ENCODE peak calls at places on chromosome 21, in four cellular contexts. One of them, this sample, is unnamed.

GRCh38 chr21:15204887-15205286 is 140.1 kb upstream of the NRIP1 start:
- DNase-seq in IMR-90: no peak
- DNase-seq in HFF-Myc: no peak
- DNase-seq in Caco-2: no peak
- DNase-seq in this sample: no peak

GRCh38 chr21:31656199-31657095 is 3.0 kb upstream of the SOD1 start:
- DNase-seq in IMR-90: peak
- DNase-seq in HFF-Myc: no peak
- DNase-seq in Caco-2: no peak
- DNase-seq in this sample: no peak

GRCh38 chr21:35469446-35469845 is 420.3 kb upstream of the RUNX1 start:
- DNase-seq in IMR-90: peak
- DNase-seq in HFF-Myc: no peak
- DNase-seq in Caco-2: no peak
- DNase-seq in this sample: no peak

GRCh38 chr21:46151261-46151988 is 4.0 kb downstream of the FTCD start:
- DNase-seq in IMR-90: no peak
- DNase-seq in HFF-Myc: no peak
- DNase-seq in Caco-2: no peak
- DNase-seq in this sample: peak

GRCh38 chr21:43753439-43753799 is 22.7 kb downstream of the CSTB start:
- DNase-seq in IMR-90: no peak
- DNase-seq in HFF-Myc: no peak
- DNase-seq in Caco-2: no peak
- DNase-seq in this sample: no peak

GRCh38 chr21:19011448-19011847 is 607.9 kb upstream of the TMPRSS15 start:
- DNase-seq in IMR-90: no peak
- DNase-seq in HFF-Myc: no peak
- DNase-seq in Caco-2: no peak
- DNase-seq in this sample: no peak

GRCh38 chr21:31609081-31609480 is 50.4 kb upstream of the SOD1 start:
- DNase-seq in IMR-90: no peak
- DNase-seq in HFF-Myc: no peak
- DNase-seq in Caco-2: no peak
- DNase-seq in this sample: no peak

GRCh38 chr21:44423941-44424607 is 31.2 kb upstream of the LRRC3 start:
- DNase-seq in IMR-90: no peak
- DNase-seq in HFF-Myc: no peak
- DNase-seq in Caco-2: no peak
- DNase-seq in this sample: no peak

GRCh38 chr21:15688809-15689208 is 41.0 kb upstream of the USP25 start:
- DNase-seq in IMR-90: no peak
- DNase-seq in HFF-Myc: no peak
- DNase-seq in Caco-2: no peak
- DNase-seq in this sample: no peak

GRCh38 chr21:41931041-41931451 is 22.8 kb downstream of the C2CD2 start:
- DNase-seq in IMR-90: no peak
- DNase-seq in HFF-Myc: no peak
- DNase-seq in Caco-2: peak
- DNase-seq in this sample: no peak

GRCh38 chr21:41929248-41929647 is 24.6 kb downstream of the C2CD2 start:
- DNase-seq in IMR-90: no peak
- DNase-seq in HFF-Myc: no peak
- DNase-seq in Caco-2: no peak
- DNase-seq in this sample: no peak

GRCh38 chr21:41932191-41932575 is 21.6 kb downstream of the C2CD2 start:
- DNase-seq in IMR-90: peak
- DNase-seq in HFF-Myc: peak
- DNase-seq in Caco-2: no peak
- DNase-seq in this sample: no peak

GRCh38 chr21:41932576-41933258 is 21.1 kb downstream of the C2CD2 start:
- DNase-seq in IMR-90: peak
- DNase-seq in HFF-Myc: no peak
- DNase-seq in Caco-2: no peak
- DNase-seq in this sample: no peak

DNA sequence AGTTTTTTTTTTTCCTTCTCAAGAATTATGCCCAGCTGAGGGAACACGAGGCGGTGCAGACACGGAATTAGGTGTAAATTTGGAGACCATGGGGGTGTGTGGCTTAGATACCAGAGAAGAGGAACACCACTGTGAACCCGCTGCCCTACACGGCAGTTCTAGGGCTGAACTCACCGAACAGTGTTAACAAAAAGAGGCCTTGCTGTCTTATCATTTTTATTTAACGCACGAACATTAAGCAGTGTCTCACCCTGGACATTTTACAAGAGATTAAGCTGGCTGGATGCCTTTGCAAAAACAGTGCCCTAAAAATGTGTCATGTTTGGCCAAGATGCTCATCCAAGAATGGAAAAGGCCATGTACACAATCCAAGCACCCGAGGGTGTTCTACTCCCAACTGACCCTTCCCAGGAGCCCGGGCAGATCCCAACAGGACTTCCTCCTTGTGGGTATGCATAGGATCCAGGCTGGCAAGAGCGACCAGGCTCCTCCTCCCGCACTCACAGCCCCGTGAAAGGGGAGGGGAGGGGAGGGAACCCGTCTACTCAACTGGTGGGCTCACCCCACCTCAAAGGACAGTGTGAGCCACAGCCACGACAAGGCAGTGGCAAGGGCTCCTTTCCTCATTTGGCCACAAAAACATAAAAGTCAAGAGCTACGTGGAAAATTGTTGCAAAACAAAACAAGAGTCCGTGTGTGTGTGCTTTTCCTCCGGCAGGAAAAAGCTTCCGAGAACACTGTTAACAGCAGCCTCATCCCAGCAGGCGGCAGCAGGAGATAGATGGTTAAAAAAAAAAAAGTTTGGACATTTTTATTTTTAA is 20.3 kb downstream of the C2CD2 start:
- DNase-seq in IMR-90: peak
- DNase-seq in HFF-Myc: no peak
- DNase-seq in Caco-2: no peak
- DNase-seq in this sample: no peak
- TF ChIP-seq CTCF in IMR-90: peak
- TF ChIP-seq CTCF in HFF-Myc: peak
- TF ChIP-seq CTCF in Caco-2: no peak
- TF ChIP-seq CTCF in this sample: no peak

DNA sequence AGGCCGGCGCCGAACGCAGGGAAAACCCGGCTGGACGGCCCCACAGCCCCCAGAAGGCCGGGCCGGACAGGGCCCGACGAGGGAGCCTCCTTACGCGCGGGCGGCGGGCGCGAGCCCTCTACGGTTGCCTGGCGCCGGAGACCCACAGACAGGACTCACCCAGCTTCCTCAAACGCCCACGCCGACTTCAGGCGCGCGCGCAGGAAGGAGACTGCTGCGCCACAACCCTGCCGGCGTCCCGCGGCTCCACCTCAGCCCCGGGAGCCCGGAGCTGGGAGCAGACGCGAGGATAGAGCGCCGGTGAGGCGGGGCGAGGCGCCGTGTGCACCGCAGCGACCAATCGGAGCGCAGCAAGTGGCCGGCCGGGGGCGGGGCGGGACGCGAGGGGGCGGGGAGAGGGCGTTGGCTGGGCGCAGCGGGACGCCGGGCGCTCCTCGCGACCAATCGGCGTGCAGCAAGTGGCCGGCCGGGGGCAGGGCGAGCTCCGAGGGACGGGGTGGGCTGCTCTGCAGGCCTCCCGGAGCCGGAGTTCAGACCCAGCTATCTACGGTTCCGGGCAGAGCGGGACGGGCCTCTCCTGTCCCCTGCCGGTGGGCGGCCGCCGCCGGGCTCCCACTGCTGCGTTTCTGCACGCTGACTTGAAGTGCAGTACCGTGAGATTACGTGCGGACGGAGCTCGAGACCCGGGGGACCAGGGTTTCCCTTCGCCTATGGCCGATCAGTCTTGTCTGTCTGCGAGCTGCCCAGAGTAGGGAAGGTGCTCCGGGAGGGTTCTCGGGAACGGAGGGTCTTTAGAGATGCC is at the start of gene TMEM50B:
- DNase-seq in IMR-90: peak
- DNase-seq in HFF-Myc: peak
- DNase-seq in Caco-2: peak
- DNase-seq in this sample: peak
- TF ChIP-seq CTCF in IMR-90: peak
- TF ChIP-seq CTCF in HFF-Myc: peak
- TF ChIP-seq CTCF in Caco-2: peak
- TF ChIP-seq CTCF in this sample: peak

GRCh38 chr21:36965720-36966065 is 776 bp downstream of the HLCS start:
- DNase-seq in IMR-90: no peak
- DNase-seq in HFF-Myc: no peak
- DNase-seq in Caco-2: no peak
- DNase-seq in this sample: no peak

GRCh38 chr21:36964398-36964797 is 2.1 kb downstream of the HLCS start:
- DNase-seq in IMR-90: no peak
- DNase-seq in HFF-Myc: no peak
- DNase-seq in Caco-2: no peak
- DNase-seq in this sample: no peak

GRCh38 chr21:36966846-36967657 is 583 bp upstream of the HLCS start:
- DNase-seq in IMR-90: no peak
- DNase-seq in HFF-Myc: no peak
- DNase-seq in Caco-2: no peak
- DNase-seq in this sample: no peak

GRCh38 chr21:36964832-36965719 is 1.4 kb downstream of the HLCS start:
- DNase-seq in IMR-90: no peak
- DNase-seq in HFF-Myc: no peak
- DNase-seq in Caco-2: no peak
- DNase-seq in this sample: no peak

GRCh38 chr21:36966066-36966845 is at the start of gene HLCS:
- DNase-seq in IMR-90: peak
- DNase-seq in HFF-Myc: no peak
- DNase-seq in Caco-2: peak
- DNase-seq in this sample: peak
- TF ChIP-seq CTCF in IMR-90: peak
- TF ChIP-seq CTCF in HFF-Myc: no peak
- TF ChIP-seq CTCF in Caco-2: peak
- TF ChIP-seq CTCF in this sample: no peak

GRCh38 chr21:38467911-38468310 is 30.4 kb downstream of the ERG start:
- DNase-seq in IMR-90: no peak
- DNase-seq in HFF-Myc: no peak
- DNase-seq in Caco-2: no peak
- DNase-seq in this sample: no peak
- TF ChIP-seq CTCF in IMR-90: no peak
- TF ChIP-seq CTCF in HFF-Myc: no peak
- TF ChIP-seq CTCF in Caco-2: no peak
- TF ChIP-seq CTCF in this sample: no peak